ENCODE peak calls at places on chromosome 21, in six cellular contexts. P is WTC11; T is stomach; W is heart right ventricle; H is activated naive CD4-positive, alpha-beta T cell treated with Interleukin-2 at 50 U/mL for 16 hours; F is memory B cell. M is an unnamed sample.

GRCh38 chr21:31903896-31904295 is 31.1 kb downstream of the HUNK start:
- DNase-seq in H (no peak), W (no peak), F (no peak), P (no peak), T (no peak), M (no peak)

GRCh38 chr21:33393348-33393747 is 9.9 kb upstream of the IFNGR2 start:
- DNase-seq in W (no peak), F (no peak), T (no peak), H (no peak), P (no peak), M (no peak)

GRCh38 chr21:26840912-26841311 is 4.3 kb downstream of the ADAMTS1 start:
- DNase-seq in H (no peak), W (peak), F (no peak), P (no peak), T (no peak), M (no peak)

GRCh38 chr21:20641251-20641650 is 357.0 kb upstream of the NCAM2 start:
- DNase-seq in F (no peak), T (no peak), P (no peak), H (no peak), W (no peak), M (no peak)

GRCh38 chr21:39952265-39952664 is 85.0 kb downstream of the PCP4 start:
- DNase-seq in W (no peak), T (no peak), H (no peak), P (no peak), F (no peak), M (no peak)

GRCh38 chr21:37671381-37671780 is 244.9 kb downstream of the KCNJ6 start:
- DNase-seq in H (no peak), F (no peak), W (no peak), T (no peak), P (no peak), M (no peak)

GRCh38 chr21:46604975-46605758 is at the start of gene S100B:
- DNase-seq in P (no peak), H (no peak), T (no peak), W (no peak), F (no peak), M (no peak)

GRCh38 chr21:42288962-42289361 is 26.2 kb downstream of the TFF3 start:
- DNase-seq in W (no peak), P (no peak), H (no peak), F (no peak), T (no peak), M (no peak)

GRCh38 chr21:19122371-19122770 is 718.8 kb upstream of the TMPRSS15 start:
- DNase-seq in T (no peak), F (no peak), P (no peak), W (no peak), H (no peak), M (no peak)

GRCh38 chr21:44737706-44738354 is 26.5 kb upstream of the TSPEAR start:
- DNase-seq in F (no peak), H (no peak), W (no peak), P (no peak), T (no peak), M (no peak)

GRCh38 chr21:40567511-40567910 is 279.4 kb downstream of the DSCAM start:
- DNase-seq in P (no peak), T (no peak), H (no peak), W (no peak), F (no peak), M (no peak)

GRCh38 chr21:42781150-42781980 is 98.0 kb downstream of the WDR4 start:
- DNase-seq in H (no peak), T (peak), W (peak), P (peak), F (no peak), M (no peak)

GRCh38 chr21:44874240-44874496 is 678 bp upstream of the PTTG1IP start:
- DNase-seq in H (no peak), W (no peak), P (no peak), T (no peak), F (no peak), M (no peak)

GRCh38 chr21:43322805-43323204 is 104.1 kb downstream of the SIK1 start:
- DNase-seq in W (no peak), H (no peak), F (no peak), T (no peak), P (no peak), M (no peak)

GRCh38 chr21:38756746-38757145 is 49.0 kb upstream of the ETS2 start:
- DNase-seq in F (no peak), W (no peak), P (no peak), H (no peak), T (no peak), M (no peak)

GRCh38 chr21:17732306-17732705 is 86.8 kb downstream of the C21orf91 start:
- DNase-seq in H (no peak), F (no peak), T (no peak), W (no peak), P (no peak), M (no peak)

GRCh38 chr21:15731243-15731613 is 1.4 kb downstream of the USP25 start:
- DNase-seq in P (no peak), H (no peak), T (no peak), F (no peak), W (no peak), M (no peak)

GRCh38 chr21:24428539-24429186 is 1178.6 kb downstream of the MRPL39 start:
- DNase-seq in P (no peak), F (no peak), W (no peak), H (no peak), T (no peak), M (no peak)

GRCh38 chr21:34625194-34625593 is 10.3 kb upstream of the RCAN1 start:
- DNase-seq in H (no peak), P (no peak), W (peak), F (no peak), T (no peak), M (no peak)

GRCh38 chr21:18970416-18970815 is 566.8 kb upstream of the TMPRSS15 start:
- DNase-seq in P (no peak), H (no peak), F (no peak), T (no peak), W (no peak), M (no peak)

GRCh38 chr21:41236361-41236973 is 68.5 kb downstream of the BACE2 start:
- DNase-seq in H (no peak), F (no peak), P (no peak), W (no peak), T (no peak), M (no peak)

GRCh38 chr21:35437941-35438340 is 388.8 kb upstream of the RUNX1 start:
- DNase-seq in H (no peak), T (no peak), W (no peak), P (no peak), F (no peak), M (no peak)

GRCh38 chr21:42570841-42571387 is 57.3 kb downstream of the SLC37A1 start:
- DNase-seq in H (no peak), P (peak), T (peak), W (no peak), F (no peak), M (no peak)

GRCh38 chr21:41283211-41283818 is 33.3 kb upstream of the FAM3B start:
- DNase-seq in P (peak), H (peak), W (peak), F (peak), T (peak), M (peak)

GRCh38 chr21:40381111-40381510 is 465.8 kb downstream of the DSCAM start:
- DNase-seq in W (no peak), P (no peak), T (no peak), F (no peak), H (no peak), M (no peak)

GRCh38 chr21:43903451-43904091 is 38.5 kb downstream of the AGPAT3 start:
- DNase-seq in W (peak), P (no peak), H (no peak), F (no peak), T (peak), M (no peak)

GRCh38 chr21:14707265-14708020 is 161.3 kb upstream of the SAMSN1 start:
- DNase-seq in W (no peak), H (no peak), T (no peak), F (no peak), P (no peak), M (no peak)

GRCh38 chr21:44766014-44766817 is 35.4 kb downstream of the UBE2G2 start:
- DNase-seq in P (no peak), F (no peak), H (no peak), T (no peak), W (no peak), M (no peak)

GRCh38 chr21:34795152-34796141 is 126.7 kb downstream of the CLIC6 start:
- DNase-seq in W (no peak), T (peak), H (no peak), F (no peak), P (no peak), M (no peak)

GRCh38 chr21:31656199-31657095 is 3.0 kb upstream of the SOD1 start:
- DNase-seq in P (no peak), H (peak), T (no peak), W (no peak), F (no peak), M (peak)

GRCh38 chr21:21907271-21907670 is 909.1 kb downstream of the NCAM2 start:
- DNase-seq in P (no peak), T (no peak), F (no peak), H (no peak), W (no peak), M (no peak)

GRCh38 chr21:34593423-34593822 is 21.5 kb downstream of the RCAN1 start:
- DNase-seq in T (peak), H (no peak), F (no peak), P (no peak), W (no peak), M (no peak)

GRCh38 chr21:36705679-36706481 is 7.0 kb downstream of the SIM2 start:
- DNase-seq in H (no peak), W (no peak), T (no peak), P (peak), F (no peak), M (no peak)

GRCh38 chr21:42673633-42674328 is 20.4 kb downstream of the PDE9A start:
- DNase-seq in W (no peak), P (no peak), T (no peak), F (no peak), H (no peak), M (no peak)

GRCh38 chr21:35664683-35665082 is 395.6 kb downstream of the SETD4 start:
- DNase-seq in F (no peak), P (no peak), W (no peak), T (no peak), H (no peak), M (no peak)

GRCh38 chr21:39048064-39048463 is 135.2 kb downstream of the PSMG1 start:
- DNase-seq in T (no peak), P (peak), F (no peak), H (no peak), W (peak), M (no peak)

GRCh38 chr21:42864812-42865211 is 14.5 kb downstream of the WDR4 start:
- DNase-seq in H (no peak), T (no peak), P (no peak), W (no peak), F (no peak), M (no peak)

GRCh38 chr21:42263591-42264131 is 44.7 kb downstream of the ABCG1 start:
- DNase-seq in W (peak), T (no peak), P (no peak), H (no peak), F (no peak), M (no peak)

GRCh38 chr21:15826908-15827601 is 97.3 kb downstream of the USP25 start:
- DNase-seq in F (no peak), P (no peak), T (no peak), W (peak), H (no peak), M (no peak)

M was measured in GM12864.